ENCODE peak calls at places on chromosomes 6 and 20, in ten cellular contexts. One of them, this sample, is unnamed.

GRCh38 chr6:140011537-140011936 is 637.1 kb upstream of the CITED2 start:
- DNase-seq in hypothalamus: no peak
- DNase-seq in skeletal muscle cell: no peak
- DNase-seq in anterior cingulate cortex: no peak
- DNase-seq in mesenchymal stem cell: no peak
- DNase-seq in hepatic stellate cell: no peak
- DNase-seq in activated CD8-positive, alpha-beta T cell treated with anti-CD3 and anti-CD28 coated beads, Interleukin-2, amount 10 ng/mL, durations not matched to agents 7 days and 5 days: no peak
- DNase-seq in cardiac muscle cell: no peak
- DNase-seq in AG09309: no peak
- DNase-seq in tibial artery: no peak
- DNase-seq in this sample: no peak

GRCh38 chr20:59268827-59269226 is 31.6 kb upstream of the EDN3 start:
- DNase-seq in skeletal muscle cell: no peak
- DNase-seq in tibial artery: no peak
- DNase-seq in cardiac muscle cell: no peak
- DNase-seq in hypothalamus: no peak
- DNase-seq in activated CD8-positive, alpha-beta T cell treated with anti-CD3 and anti-CD28 coated beads, Interleukin-2, amount 10 ng/mL, durations not matched to agents 7 days and 5 days: no peak
- DNase-seq in AG09309: no peak
- DNase-seq in mesenchymal stem cell: no peak
- DNase-seq in anterior cingulate cortex: no peak
- DNase-seq in hepatic stellate cell: no peak
- DNase-seq in this sample: no peak

GRCh38 chr6:145277358-145278097 is 457.8 kb downstream of the EPM2A start:
- DNase-seq in mesenchymal stem cell: no peak
- DNase-seq in AG09309: no peak
- DNase-seq in skeletal muscle cell: no peak
- DNase-seq in cardiac muscle cell: no peak
- DNase-seq in anterior cingulate cortex: no peak
- DNase-seq in tibial artery: no peak
- DNase-seq in activated CD8-positive, alpha-beta T cell treated with anti-CD3 and anti-CD28 coated beads, Interleukin-2, amount 10 ng/mL, durations not matched to agents 7 days and 5 days: no peak
- DNase-seq in hypothalamus: no peak
- DNase-seq in hepatic stellate cell: no peak
- DNase-seq in this sample: no peak

GRCh38 chr6:121006024-121006423 is 328.3 kb downstream of the TBC1D32 start:
- DNase-seq in hypothalamus: no peak
- DNase-seq in mesenchymal stem cell: no peak
- DNase-seq in hepatic stellate cell: no peak
- DNase-seq in activated CD8-positive, alpha-beta T cell treated with anti-CD3 and anti-CD28 coated beads, Interleukin-2, amount 10 ng/mL, durations not matched to agents 7 days and 5 days: no peak
- DNase-seq in AG09309: no peak
- DNase-seq in tibial artery: no peak
- DNase-seq in anterior cingulate cortex: no peak
- DNase-seq in cardiac muscle cell: no peak
- DNase-seq in skeletal muscle cell: no peak
- DNase-seq in this sample: no peak

GRCh38 chr6:36067374-36068011 is 39.9 kb downstream of the MAPK14 start:
- DNase-seq in skeletal muscle cell: no peak
- DNase-seq in mesenchymal stem cell: peak; percentile 54
- DNase-seq in hypothalamus: no peak
- DNase-seq in activated CD8-positive, alpha-beta T cell treated with anti-CD3 and anti-CD28 coated beads, Interleukin-2, amount 10 ng/mL, durations not matched to agents 7 days and 5 days: no peak
- DNase-seq in anterior cingulate cortex: no peak
- DNase-seq in cardiac muscle cell: peak; percentile 47
- DNase-seq in tibial artery: no peak
- DNase-seq in hepatic stellate cell: no peak
- DNase-seq in AG09309: peak; percentile 43
- DNase-seq in this sample: no peak

GRCh38 chr20:24949756-24950127 is 673 bp downstream of the CST7 start:
- DNase-seq in cardiac muscle cell: no peak
- DNase-seq in AG09309: no peak
- DNase-seq in skeletal muscle cell: no peak
- DNase-seq in mesenchymal stem cell: no peak
- DNase-seq in hypothalamus: no peak
- DNase-seq in tibial artery: no peak
- DNase-seq in activated CD8-positive, alpha-beta T cell treated with anti-CD3 and anti-CD28 coated beads, Interleukin-2, amount 10 ng/mL, durations not matched to agents 7 days and 5 days: peak; percentile 53
- DNase-seq in hepatic stellate cell: no peak
- DNase-seq in anterior cingulate cortex: no peak
- DNase-seq in this sample: no peak

GRCh38 chr20:48760403-48760889 is 67.4 kb downstream of the PREX1 start:
- DNase-seq in hepatic stellate cell: no peak
- DNase-seq in anterior cingulate cortex: no peak
- DNase-seq in cardiac muscle cell: peak; percentile 47
- DNase-seq in hypothalamus: no peak
- DNase-seq in skeletal muscle cell: no peak
- DNase-seq in AG09309: no peak
- DNase-seq in activated CD8-positive, alpha-beta T cell treated with anti-CD3 and anti-CD28 coated beads, Interleukin-2, amount 10 ng/mL, durations not matched to agents 7 days and 5 days: peak; percentile 89
- DNase-seq in tibial artery: no peak
- DNase-seq in mesenchymal stem cell: no peak
- DNase-seq in this sample: peak; percentile 84

GRCh38 chr6:158500016-158500735 is 59.7 kb upstream of the TMEM181 start:
- DNase-seq in cardiac muscle cell: no peak
- DNase-seq in hypothalamus: no peak
- DNase-seq in AG09309: peak; percentile 38
- DNase-seq in tibial artery: no peak
- DNase-seq in hepatic stellate cell: no peak
- DNase-seq in skeletal muscle cell: peak; percentile 58
- DNase-seq in activated CD8-positive, alpha-beta T cell treated with anti-CD3 and anti-CD28 coated beads, Interleukin-2, amount 10 ng/mL, durations not matched to agents 7 days and 5 days: no peak
- DNase-seq in mesenchymal stem cell: peak; percentile 61
- DNase-seq in anterior cingulate cortex: no peak
- DNase-seq in this sample: no peak

GRCh38 chr20:32606790-32607189 is 21.7 kb upstream of the NOL4L start:
- DNase-seq in hepatic stellate cell: no peak
- DNase-seq in skeletal muscle cell: no peak
- DNase-seq in tibial artery: no peak
- DNase-seq in activated CD8-positive, alpha-beta T cell treated with anti-CD3 and anti-CD28 coated beads, Interleukin-2, amount 10 ng/mL, durations not matched to agents 7 days and 5 days: no peak
- DNase-seq in mesenchymal stem cell: no peak
- DNase-seq in anterior cingulate cortex: no peak
- DNase-seq in cardiac muscle cell: no peak
- DNase-seq in hypothalamus: no peak
- DNase-seq in AG09309: no peak
- DNase-seq in this sample: no peak

GRCh38 chr20:38564680-38565079 is 16.3 kb upstream of the ADIG start:
- DNase-seq in mesenchymal stem cell: no peak
- DNase-seq in hepatic stellate cell: no peak
- DNase-seq in hypothalamus: no peak
- DNase-seq in cardiac muscle cell: no peak
- DNase-seq in activated CD8-positive, alpha-beta T cell treated with anti-CD3 and anti-CD28 coated beads, Interleukin-2, amount 10 ng/mL, durations not matched to agents 7 days and 5 days: no peak
- DNase-seq in AG09309: no peak
- DNase-seq in tibial artery: no peak
- DNase-seq in anterior cingulate cortex: no peak
- DNase-seq in skeletal muscle cell: no peak
- DNase-seq in this sample: no peak

GRCh38 chr6:52513464-52513863 is 63.4 kb downstream of the TRAM2 start:
- DNase-seq in hypothalamus: no peak
- DNase-seq in cardiac muscle cell: no peak
- DNase-seq in mesenchymal stem cell: no peak
- DNase-seq in skeletal muscle cell: no peak
- DNase-seq in tibial artery: no peak
- DNase-seq in AG09309: no peak
- DNase-seq in anterior cingulate cortex: no peak
- DNase-seq in activated CD8-positive, alpha-beta T cell treated with anti-CD3 and anti-CD28 coated beads, Interleukin-2, amount 10 ng/mL, durations not matched to agents 7 days and 5 days: no peak
- DNase-seq in hepatic stellate cell: no peak
- DNase-seq in this sample: no peak

GRCh38 chr20:25538838-25539665 is 46.3 kb downstream of the NINL start:
- DNase-seq in hypothalamus: no peak
- DNase-seq in activated CD8-positive, alpha-beta T cell treated with anti-CD3 and anti-CD28 coated beads, Interleukin-2, amount 10 ng/mL, durations not matched to agents 7 days and 5 days: no peak
- DNase-seq in mesenchymal stem cell: no peak
- DNase-seq in cardiac muscle cell: no peak
- DNase-seq in anterior cingulate cortex: no peak
- DNase-seq in hepatic stellate cell: no peak
- DNase-seq in skeletal muscle cell: no peak
- DNase-seq in AG09309: no peak
- DNase-seq in tibial artery: no peak
- DNase-seq in this sample: no peak

GRCh38 chr6:138909511-138909910 is 78.5 kb downstream of the REPS1 start:
- DNase-seq in AG09309: no peak
- DNase-seq in mesenchymal stem cell: no peak
- DNase-seq in activated CD8-positive, alpha-beta T cell treated with anti-CD3 and anti-CD28 coated beads, Interleukin-2, amount 10 ng/mL, durations not matched to agents 7 days and 5 days: no peak
- DNase-seq in tibial artery: no peak
- DNase-seq in anterior cingulate cortex: no peak
- DNase-seq in hypothalamus: no peak
- DNase-seq in hepatic stellate cell: no peak
- DNase-seq in cardiac muscle cell: no peak
- DNase-seq in skeletal muscle cell: no peak
- DNase-seq in this sample: no peak

GRCh38 chr6:44717431-44717830 is 329.9 kb downstream of the CDC5L start:
- DNase-seq in activated CD8-positive, alpha-beta T cell treated with anti-CD3 and anti-CD28 coated beads, Interleukin-2, amount 10 ng/mL, durations not matched to agents 7 days and 5 days: no peak
- DNase-seq in anterior cingulate cortex: no peak
- DNase-seq in tibial artery: no peak
- DNase-seq in cardiac muscle cell: no peak
- DNase-seq in hepatic stellate cell: no peak
- DNase-seq in skeletal muscle cell: no peak
- DNase-seq in AG09309: no peak
- DNase-seq in hypothalamus: no peak
- DNase-seq in mesenchymal stem cell: no peak
- DNase-seq in this sample: no peak

GRCh38 chr20:53647286-53647821 is 53.7 kb upstream of the ZNF217 start:
- DNase-seq in mesenchymal stem cell: no peak
- DNase-seq in tibial artery: no peak
- DNase-seq in AG09309: no peak
- DNase-seq in activated CD8-positive, alpha-beta T cell treated with anti-CD3 and anti-CD28 coated beads, Interleukin-2, amount 10 ng/mL, durations not matched to agents 7 days and 5 days: no peak
- DNase-seq in cardiac muscle cell: no peak
- DNase-seq in skeletal muscle cell: no peak
- DNase-seq in anterior cingulate cortex: no peak
- DNase-seq in hepatic stellate cell: no peak
- DNase-seq in hypothalamus: no peak
- DNase-seq in this sample: no peak

GRCh38 chr6:38136547-38136946 is 317.0 kb downstream of the ZFAND3 start:
- DNase-seq in AG09309: no peak
- DNase-seq in hypothalamus: no peak
- DNase-seq in cardiac muscle cell: no peak
- DNase-seq in anterior cingulate cortex: no peak
- DNase-seq in activated CD8-positive, alpha-beta T cell treated with anti-CD3 and anti-CD28 coated beads, Interleukin-2, amount 10 ng/mL, durations not matched to agents 7 days and 5 days: no peak
- DNase-seq in mesenchymal stem cell: no peak
- DNase-seq in tibial artery: no peak
- DNase-seq in hepatic stellate cell: no peak
- DNase-seq in skeletal muscle cell: no peak
- DNase-seq in this sample: no peak

GRCh38 chr6:1630771-1631217 is 21.1 kb downstream of the FOXC1 start:
- DNase-seq in activated CD8-positive, alpha-beta T cell treated with anti-CD3 and anti-CD28 coated beads, Interleukin-2, amount 10 ng/mL, durations not matched to agents 7 days and 5 days: no peak
- DNase-seq in anterior cingulate cortex: no peak
- DNase-seq in mesenchymal stem cell: no peak
- DNase-seq in hypothalamus: no peak
- DNase-seq in skeletal muscle cell: no peak
- DNase-seq in tibial artery: peak; percentile 6
- DNase-seq in AG09309: no peak
- DNase-seq in cardiac muscle cell: peak; percentile 78
- DNase-seq in hepatic stellate cell: no peak
- DNase-seq in this sample: no peak

GRCh38 chr6:121652223-121652622 is 216.8 kb downstream of the GJA1 start:
- DNase-seq in hypothalamus: no peak
- DNase-seq in hepatic stellate cell: no peak
- DNase-seq in activated CD8-positive, alpha-beta T cell treated with anti-CD3 and anti-CD28 coated beads, Interleukin-2, amount 10 ng/mL, durations not matched to agents 7 days and 5 days: no peak
- DNase-seq in skeletal muscle cell: no peak
- DNase-seq in mesenchymal stem cell: peak; percentile 56
- DNase-seq in tibial artery: no peak
- DNase-seq in cardiac muscle cell: no peak
- DNase-seq in anterior cingulate cortex: no peak
- DNase-seq in AG09309: no peak
- DNase-seq in this sample: no peak

GRCh38 chr6:14165091-14165490 is 47.5 kb downstream of the CD83 start:
- DNase-seq in tibial artery: no peak
- DNase-seq in cardiac muscle cell: peak; percentile 83
- DNase-seq in anterior cingulate cortex: no peak
- DNase-seq in hypothalamus: no peak
- DNase-seq in mesenchymal stem cell: no peak
- DNase-seq in skeletal muscle cell: peak; percentile 57
- DNase-seq in activated CD8-positive, alpha-beta T cell treated with anti-CD3 and anti-CD28 coated beads, Interleukin-2, amount 10 ng/mL, durations not matched to agents 7 days and 5 days: no peak
- DNase-seq in AG09309: peak; percentile 56
- DNase-seq in hepatic stellate cell: no peak
- DNase-seq in this sample: no peak

GRCh38 chr20:48409216-48409615 is 418.6 kb downstream of the PREX1 start:
- DNase-seq in hepatic stellate cell: no peak
- DNase-seq in activated CD8-positive, alpha-beta T cell treated with anti-CD3 and anti-CD28 coated beads, Interleukin-2, amount 10 ng/mL, durations not matched to agents 7 days and 5 days: no peak
- DNase-seq in mesenchymal stem cell: no peak
- DNase-seq in anterior cingulate cortex: no peak
- DNase-seq in hypothalamus: no peak
- DNase-seq in skeletal muscle cell: no peak
- DNase-seq in AG09309: no peak
- DNase-seq in cardiac muscle cell: no peak
- DNase-seq in tibial artery: no peak
- DNase-seq in this sample: no peak

GRCh38 chr6:11727995-11728961 is 50.3 kb downstream of the ADTRP start:
- DNase-seq in cardiac muscle cell: no peak
- DNase-seq in AG09309: no peak
- DNase-seq in hepatic stellate cell: no peak
- DNase-seq in activated CD8-positive, alpha-beta T cell treated with anti-CD3 and anti-CD28 coated beads, Interleukin-2, amount 10 ng/mL, durations not matched to agents 7 days and 5 days: no peak
- DNase-seq in tibial artery: no peak
- DNase-seq in skeletal muscle cell: no peak
- DNase-seq in anterior cingulate cortex: no peak
- DNase-seq in hypothalamus: no peak
- DNase-seq in mesenchymal stem cell: no peak
- DNase-seq in this sample: no peak

GRCh38 chr6:52286798-52287432 is 2.4 kb upstream of the MCM3 start:
- DNase-seq in hypothalamus: no peak
- DNase-seq in hepatic stellate cell: peak; percentile 71
- DNase-seq in tibial artery: peak; percentile 81
- DNase-seq in activated CD8-positive, alpha-beta T cell treated with anti-CD3 and anti-CD28 coated beads, Interleukin-2, amount 10 ng/mL, durations not matched to agents 7 days and 5 days: peak; percentile 78
- DNase-seq in mesenchymal stem cell: peak; percentile 79
- DNase-seq in anterior cingulate cortex: peak; percentile 12
- DNase-seq in AG09309: peak; percentile 16
- DNase-seq in skeletal muscle cell: peak; percentile 40
- DNase-seq in cardiac muscle cell: peak; percentile 83
- DNase-seq in this sample: no peak

GRCh38 chr6:51704932-51705540 is 382.4 kb downstream of the PKHD1 start:
- DNase-seq in anterior cingulate cortex: no peak
- DNase-seq in mesenchymal stem cell: no peak
- DNase-seq in cardiac muscle cell: no peak
- DNase-seq in skeletal muscle cell: no peak
- DNase-seq in tibial artery: no peak
- DNase-seq in activated CD8-positive, alpha-beta T cell treated with anti-CD3 and anti-CD28 coated beads, Interleukin-2, amount 10 ng/mL, durations not matched to agents 7 days and 5 days: no peak
- DNase-seq in hepatic stellate cell: no peak
- DNase-seq in AG09309: no peak
- DNase-seq in hypothalamus: no peak
- DNase-seq in this sample: no peak

GRCh38 chr6:87968435-87969278 is 79.0 kb upstream of the SPACA1 start:
- DNase-seq in anterior cingulate cortex: no peak
- DNase-seq in hepatic stellate cell: no peak
- DNase-seq in AG09309: no peak
- DNase-seq in mesenchymal stem cell: peak; percentile 19
- DNase-seq in hypothalamus: no peak
- DNase-seq in cardiac muscle cell: peak; percentile 27
- DNase-seq in activated CD8-positive, alpha-beta T cell treated with anti-CD3 and anti-CD28 coated beads, Interleukin-2, amount 10 ng/mL, durations not matched to agents 7 days and 5 days: peak; percentile 33
- DNase-seq in skeletal muscle cell: no peak
- DNase-seq in tibial artery: no peak
- DNase-seq in this sample: no peak

This sample was measured in CD14-positive monocyte.